ENCODE peak calls at places on chromosomes 12 and 14, in four cellular contexts. W, N, T and C are unnamed samples. For H3K4me1, the result is how much of the 10 kb centered on the place peaks cover.

GRCh38 chr12:68261947-68262346 is 8.5 kb upstream of the IL22 start:
- DNase-seq in W (no peak), N (no peak), T (no peak), C (no peak)

GRCh38 chr12:52006726-52007157 is at the start of gene TAMALIN:
- DNase-seq in T (peak), W (peak), N (peak), C (peak)

GRCh38 chr12:24879644-24880043 is 69.3 kb downstream of the BCAT1 start:
- DNase-seq in N (no peak), W (no peak), T (no peak), C (no peak)

GRCh38 chr12:115398311-115398781 is 714.4 kb upstream of the TBX3 start:
- DNase-seq in N (no peak), W (no peak), T (no peak), C (no peak)

GRCh38 chr12:96858162-96858561 is 48.9 kb upstream of the NEDD1 start:
- DNase-seq in N (no peak), W (no peak), T (no peak), C (no peak)

GRCh38 chr12:67710582-67710981 is 62.0 kb downstream of the DYRK2 start:
- DNase-seq in W (no peak), T (no peak), N (no peak), C (no peak)

GRCh38 chr14:59454131-59454530 is 11.0 kb downstream of the GPR135 start:
- DNase-seq in T (peak), W (no peak), N (no peak), C (no peak)

GRCh38 chr14:50520947-50521815 is 11.2 kb downstream of the MAP4K5 start:
- DNase-seq in N (no peak), W (no peak), T (no peak), C (no peak)

GRCh38 chr12:42161529-42161928 is 16.9 kb upstream of the GXYLT1 start:
- DNase-seq in T (no peak), N (no peak), W (no peak), C (no peak)

GRCh38 chr14:33738029-33738428 is 212.8 kb downstream of the EGLN3 start:
- DNase-seq in T (no peak), W (no peak), N (no peak), C (no peak)

GRCh38 chr12:53094394-53094787 is 3.1 kb upstream of the IGFBP6 start:
- DNase-seq in N (no peak), T (no peak), W (no peak), C (no peak)

GRCh38 chr14:90846511-90846910 is 30.3 kb upstream of the TTC7B start:
- DNase-seq in W (no peak), N (no peak), T (no peak), C (no peak)

GRCh38 chr12:127245437-127245836 is 1021.5 kb upstream of the TMEM132C start:
- DNase-seq in W (no peak), N (no peak), T (no peak), C (no peak)

GRCh38 chr12:49284672-49285071 is 10.3 kb upstream of the PRPH start:
- DNase-seq in N (no peak), W (no peak), T (no peak), C (no peak)

GRCh38 chr12:124684971-124685688 is 117.7 kb upstream of the NCOR2 start:
- DNase-seq in T (no peak), W (no peak), N (no peak), C (no peak)

GRCh38 chr14:59483360-59483759 is 848 bp downstream of the L3HYPDH start:
- DNase-seq in W (no peak), T (no peak), N (no peak), C (no peak)

GRCh38 chr14:105879867-105880561 is 353.6 kb downstream of the TMEM121 start:
- DNase-seq in N (no peak), T (peak), W (peak), C (peak)

GRCh38 chr12:106137456-106138278 is 1.1 kb downstream of the NUAK1 start:
- DNase-seq in N (no peak), W (no peak), T (no peak), C (no peak)

GRCh38 chr12:108048686-108049085 is 80.4 kb upstream of the WSCD2 start:
- DNase-seq in N (no peak), W (no peak), T (no peak), C (no peak)

GRCh38 chr12:86174188-86174587 is 82.0 kb downstream of the MGAT4C start:
- DNase-seq in N (no peak), W (no peak), T (no peak), C (no peak)

GRCh38 chr12:95874452-95874851 is 15.7 kb downstream of the SNRPF start:
- DNase-seq in T (no peak), W (no peak), N (no peak), C (no peak)

GRCh38 chr12:240566-240965 is 22.1 kb downstream of the SLC6A13 start:
- DNase-seq in T (no peak), W (no peak), N (no peak), C (no peak)

GRCh38 chr14:33062881-33063280 is 124.2 kb downstream of the NPAS3 start:
- DNase-seq in W (no peak), T (no peak), N (no peak), C (no peak)

GRCh38 chr14:100861188-100861936 is 35.4 kb downstream of the MEG3 start:
- DNase-seq in T (peak), W (peak), N (peak), C (peak)

GRCh38 chr14:70188292-70188607 is 501 bp downstream of the SLC8A3 start:
- DNase-seq in W (no peak), T (no peak), N (peak), C (no peak)

GRCh38 chr14:95522556-95522955 is 6.1 kb upstream of the SYNE3 start:
- DNase-seq in N (no peak), T (no peak), W (no peak), C (no peak)
- H3K4me1 ChIP-seq in N (under half), T (under half), W (half or more), C (half or more)

GRCh38 chr12:31316964-31317363 is 9.0 kb downstream of the SINHCAF start:
- DNase-seq in N (no peak), T (no peak), W (no peak), C (no peak)

GRCh38 chr12:31315779-31316465 is 10.0 kb downstream of the SINHCAF start:
- DNase-seq in W (no peak), T (no peak), N (no peak), C (no peak)

GRCh38 chr12:31317471-31318397 is 8.2 kb downstream of the SINHCAF start:
- DNase-seq in N (no peak), T (no peak), W (no peak), C (no peak)

GRCh38 chr12:31311634-31312258 is 14.2 kb downstream of the SINHCAF start:
- DNase-seq in T (no peak), N (no peak), W (no peak), C (no peak)

GRCh38 chr12:31315089-31315725 is 10.7 kb downstream of the SINHCAF start:
- DNase-seq in N (no peak), T (no peak), W (no peak), C (no peak)
- H3K4me1 ChIP-seq in N (under half), T (under half), W (under half), C (under half)

GRCh38 chr14:81091139-81091538 is 129.6 kb downstream of the GTF2A1 start:
- DNase-seq in N (no peak), W (no peak), T (no peak), C (no peak)
- H3K4me1 ChIP-seq in N (under half), W (under half), T (under half), C (under half)

DNA sequence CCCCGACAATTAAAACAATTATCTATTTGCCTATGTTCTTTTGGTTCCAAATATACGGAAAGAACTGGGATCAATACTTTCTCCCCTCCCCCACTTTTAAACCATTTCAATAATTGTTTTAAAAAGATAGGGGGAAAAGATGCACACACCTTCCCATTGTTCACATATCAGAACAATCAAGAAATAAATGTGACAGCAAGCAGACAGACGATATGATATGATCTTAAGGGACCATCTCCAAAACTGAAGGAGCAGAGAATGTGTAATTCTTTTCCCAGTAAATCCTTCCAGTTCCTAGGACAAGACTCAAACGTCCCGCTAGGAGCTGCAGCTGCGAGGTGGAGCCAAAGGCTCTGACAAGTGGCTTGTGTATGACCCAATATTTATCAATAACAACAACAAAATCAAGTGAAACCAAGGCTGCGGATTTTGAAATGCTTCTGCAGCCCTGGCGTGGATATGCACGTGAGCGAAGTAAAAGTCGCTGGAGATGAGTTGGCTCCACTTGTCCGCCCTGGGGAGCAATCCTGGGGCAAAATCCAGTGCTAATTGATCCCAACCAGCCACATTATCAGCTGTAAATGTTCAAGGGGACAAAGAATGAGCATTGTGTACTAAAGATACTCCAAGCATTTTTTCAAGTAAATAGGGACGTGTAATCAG is 8.2 kb upstream of the FOXG1 start:
- DNase-seq in T (no peak), N (no peak), W (no peak), C (no peak)
- H3K4me1 ChIP-seq in T (under half), N (under half), W (under half), C (under half)

DNA sequence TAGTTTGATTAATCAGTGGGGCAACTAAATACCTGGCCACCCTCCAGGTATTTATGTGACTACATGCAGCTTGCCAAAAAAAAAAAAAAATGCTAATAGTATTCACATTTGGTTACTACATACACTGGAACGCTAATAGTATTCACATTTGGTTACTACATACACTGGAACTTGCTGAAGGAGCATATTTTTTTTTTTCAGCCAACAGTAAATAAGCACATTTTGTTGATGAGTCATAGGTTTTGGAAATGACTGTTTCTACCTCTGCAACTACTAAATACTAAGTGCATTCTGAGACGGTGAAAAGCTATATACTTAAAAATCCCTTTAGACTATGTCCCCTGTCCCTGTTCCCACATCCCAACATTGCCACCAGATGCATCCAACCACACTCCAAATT is 1172.3 kb downstream of the LRFN5 start:
- DNase-seq in W (no peak), T (no peak), N (no peak), C (no peak)
- H3K4me1 ChIP-seq in W (under half), T (under half), N (under half), C (under half)

GRCh38 chr14:99573436-99574098 is 30.4 kb downstream of the CCDC85C start:
- DNase-seq in W (no peak), T (no peak), N (no peak), C (no peak)

GRCh38 chr14:99574099-99574880 is 29.7 kb downstream of the CCDC85C start:
- DNase-seq in T (peak), N (no peak), W (peak), C (peak)

GRCh38 chr14:99576304-99576703 is 27.7 kb downstream of the CCDC85C start:
- DNase-seq in W (no peak), N (no peak), T (no peak), C (no peak)

GRCh38 chr14:99576761-99577705 is 27.0 kb downstream of the CCDC85C start:
- DNase-seq in W (no peak), N (no peak), T (no peak), C (no peak)

GRCh38 chr14:99575043-99576023 is 28.7 kb downstream of the CCDC85C start:
- DNase-seq in T (no peak), N (no peak), W (peak), C (peak)
- H3K4me1 ChIP-seq in T (under half), N (half or more), W (half or more), C (half or more)

GRCh38 chr14:99569725-99570541 is 34.1 kb downstream of the CCDC85C start:
- DNase-seq in W (no peak), N (no peak), T (no peak), C (no peak)
- H3K4me1 ChIP-seq in W (half or more), N (under half), T (under half), C (half or more)

GRCh38 chr14:44658389-44658696 is 151.3 kb upstream of the FSCB start:
- DNase-seq in T (no peak), N (no peak), W (no peak), C (no peak)

GRCh38 chr14:44657153-44657552 is 150.1 kb upstream of the FSCB start:
- DNase-seq in N (no peak), W (no peak), T (no peak), C (no peak)

GRCh38 chr14:44662250-44662891 is 155.3 kb upstream of the FSCB start:
- DNase-seq in W (no peak), N (no peak), T (no peak), C (no peak)

GRCh38 chr14:44652640-44653039 is 145.6 kb upstream of the FSCB start:
- DNase-seq in N (no peak), W (no peak), T (no peak), C (no peak)

GRCh38 chr14:44657688-44658388 is 150.8 kb upstream of the FSCB start:
- DNase-seq in N (no peak), W (no peak), T (no peak), C (no peak)
- H3K4me1 ChIP-seq in N (under half), W (under half), T (under half), C (under half)